ENCODE peak calls at places on chromosome 15, in four cellular contexts. B, R, L and M are unnamed samples.

GRCh38 chr15:101193063-101193712 is 58.7 kb downstream of the CHSY1 start:
- DNase-seq in B (no peak), R (no peak), L (no peak), M (no peak)

GRCh38 chr15:48628832-48629231 is 16.7 kb downstream of the FBN1 start:
- DNase-seq in B (no peak), R (no peak), L (no peak), M (no peak)

GRCh38 chr15:85800460-85801123 is 5.9 kb upstream of the KLHL25 start:
- DNase-seq in B (no peak), R (no peak), L (no peak), M (peak; percentile 80)

GRCh38 chr15:55742498-55742926 is 440 bp downstream of the PRTG start:
- DNase-seq in B (no peak), R (no peak), L (no peak), M (peak; percentile 45)

GRCh38 chr15:60729850-60730458 is 251.0 kb upstream of the ICE2 start:
- DNase-seq in B (no peak), R (no peak), L (no peak), M (no peak)

GRCh38 chr15:23467110-23467600 is 20.1 kb upstream of the GOLGA6L2 start:
- DNase-seq in B (no peak), R (no peak), L (no peak), M (no peak)

GRCh38 chr15:95684693-95685115 is 645.8 kb upstream of the NR2F2 start:
- DNase-seq in B (no peak), R (peak; percentile 48), L (no peak), M (no peak)

GRCh38 chr15:32849769-32850668 is 132.2 kb downstream of the GREM1 start:
- DNase-seq in B (no peak), R (peak; percentile 86), L (no peak), M (no peak)

GRCh38 chr15:98712845-98713584 is 64.7 kb downstream of the IGF1R start:
- DNase-seq in B (no peak), R (no peak), L (no peak), M (no peak)

GRCh38 chr15:98714906-98715305 is 66.6 kb downstream of the IGF1R start:
- DNase-seq in B (peak; percentile 77), R (no peak), L (no peak), M (no peak)

GRCh38 chr15:98715890-98716443 is 67.6 kb downstream of the IGF1R start:
- DNase-seq in B (no peak), R (no peak), L (no peak), M (no peak)

GRCh38 chr15:98713585-98714001 is 65.3 kb downstream of the IGF1R start:
- DNase-seq in B (no peak), R (no peak), L (no peak), M (no peak)

GRCh38 chr15:98715401-98715800 is 67.1 kb downstream of the IGF1R start:
- DNase-seq in B (peak; percentile 75), R (no peak), L (no peak), M (no peak)
- H3K27ac ChIP-seq in B (peak overlapping the region; percentile 62), R (no peak overlapping the region), L (no peak overlapping the region), M (no peak overlapping the region)

DNA sequence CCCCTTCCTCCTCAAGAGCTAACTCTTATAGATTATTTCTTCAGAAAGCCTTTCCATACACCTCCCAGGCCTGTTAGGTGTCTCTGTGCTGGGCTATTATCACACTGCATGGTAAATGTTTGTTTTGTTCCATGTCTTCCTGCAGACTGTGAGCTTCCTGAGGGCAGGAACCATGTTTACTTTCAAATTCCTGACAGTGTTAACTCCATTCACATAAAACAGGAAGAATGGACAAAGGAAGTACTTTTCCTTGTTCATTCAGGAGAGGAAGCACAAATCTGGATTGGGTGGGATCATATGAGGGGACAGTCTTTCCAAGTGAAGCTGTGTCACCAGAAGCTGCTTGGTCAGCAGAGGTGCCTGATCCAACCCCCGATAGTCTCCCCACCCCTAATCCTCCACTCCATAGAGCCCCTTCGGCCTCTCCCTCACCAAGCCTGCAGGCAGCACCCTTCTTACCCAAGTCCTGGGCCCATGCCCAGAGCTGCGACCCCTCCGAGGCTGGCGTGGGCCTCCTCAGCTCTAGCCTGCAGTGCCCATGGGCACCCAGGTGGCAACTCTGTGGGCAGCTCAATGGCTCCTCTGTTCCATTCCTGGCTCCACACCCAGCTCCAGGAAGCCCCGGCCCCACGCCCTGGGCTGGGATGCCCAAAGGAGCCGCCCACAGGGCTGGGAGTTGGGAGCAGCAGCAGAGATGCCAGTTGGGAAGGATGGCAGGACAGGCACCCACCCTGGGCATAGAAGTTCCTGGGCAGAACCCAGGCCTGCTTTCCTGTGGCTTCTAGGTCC is 6.9 kb downstream of the SHF start:
- DNase-seq in B (no peak), R (no peak), L (no peak), M (no peak)
- H3K27ac ChIP-seq in B (no peak overlapping the region), R (no peak overlapping the region), L (no peak overlapping the region), M (no peak overlapping the region)

GRCh38 chr15:68789921-68790575 is 30.6 kb downstream of the ANP32A start:
- DNase-seq in B (peak; percentile 63), R (no peak), L (no peak), M (no peak)
- H3K27ac ChIP-seq in B (peak overlapping the region; percentile 20), R (peak overlapping the region; percentile 11), L (peak overlapping the region; percentile 51), M (peak overlapping the region; percentile 86)

GRCh38 chr15:63112871-63113270 is 8.8 kb upstream of the LACTB start:
- DNase-seq in B (no peak), R (no peak), L (no peak), M (no peak)

GRCh38 chr15:63107895-63108546 is 13.6 kb upstream of the LACTB start:
- DNase-seq in B (peak; percentile 75), R (peak; percentile 100), L (no peak), M (no peak)

GRCh38 chr15:63111481-63111880 is 10.2 kb upstream of the LACTB start:
- DNase-seq in B (no peak), R (no peak), L (no peak), M (no peak)

GRCh38 chr15:63109498-63110290 is 12.0 kb upstream of the LACTB start:
- DNase-seq in B (no peak), R (no peak), L (no peak), M (no peak)

DNA sequence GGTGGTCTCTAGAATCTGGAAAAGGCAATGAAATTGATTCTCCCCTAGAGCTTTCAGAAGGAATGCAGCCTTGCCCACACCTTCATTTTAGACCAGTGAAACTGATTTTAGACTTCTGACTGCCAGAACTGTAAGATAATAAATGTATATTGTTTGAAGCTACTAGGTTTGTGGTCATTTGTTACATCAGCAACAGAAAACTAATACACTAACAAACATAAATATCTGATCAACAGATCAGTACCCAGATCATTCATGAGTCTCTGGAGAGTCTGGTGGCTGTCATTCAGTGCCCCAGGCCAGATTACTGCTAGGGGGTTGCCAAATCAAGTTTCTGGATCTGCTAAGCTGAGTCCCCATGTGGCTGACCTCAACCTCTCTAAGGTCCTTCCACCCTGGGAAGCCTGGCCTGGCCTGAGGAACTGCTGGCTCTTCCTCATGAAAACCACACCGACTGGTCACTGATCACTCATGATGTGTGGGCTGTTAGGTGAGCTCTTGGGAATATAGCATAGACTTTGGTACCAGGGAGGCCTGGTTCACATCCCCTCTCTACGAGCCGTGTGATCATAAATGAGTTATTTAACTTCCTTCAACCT is 11.1 kb upstream of the LACTB start:
- DNase-seq in B (no peak), R (no peak), L (no peak), M (peak; percentile 6)
- H3K27ac ChIP-seq in B (no peak overlapping the region), R (no peak overlapping the region), L (no peak overlapping the region), M (no peak overlapping the region)

GRCh38 chr15:28026221-28026620 is 72.9 kb downstream of the OCA2 start:
- DNase-seq in B (no peak), R (no peak), L (no peak), M (no peak)

GRCh38 chr15:28024889-28025250 is 74.2 kb downstream of the OCA2 start:
- DNase-seq in B (no peak), R (no peak), L (no peak), M (no peak)

GRCh38 chr15:28026764-28027713 is 72.1 kb downstream of the OCA2 start:
- DNase-seq in B (no peak), R (no peak), L (no peak), M (no peak)

GRCh38 chr15:28023933-28024888 is 74.9 kb downstream of the OCA2 start:
- DNase-seq in B (no peak), R (no peak), L (no peak), M (no peak)

GRCh38 chr15:28025413-28025812 is 73.7 kb downstream of the OCA2 start:
- DNase-seq in B (no peak), R (no peak), L (no peak), M (no peak)
- H3K27ac ChIP-seq in B (no peak overlapping the region), R (no peak overlapping the region), L (no peak overlapping the region), M (no peak overlapping the region)

DNA sequence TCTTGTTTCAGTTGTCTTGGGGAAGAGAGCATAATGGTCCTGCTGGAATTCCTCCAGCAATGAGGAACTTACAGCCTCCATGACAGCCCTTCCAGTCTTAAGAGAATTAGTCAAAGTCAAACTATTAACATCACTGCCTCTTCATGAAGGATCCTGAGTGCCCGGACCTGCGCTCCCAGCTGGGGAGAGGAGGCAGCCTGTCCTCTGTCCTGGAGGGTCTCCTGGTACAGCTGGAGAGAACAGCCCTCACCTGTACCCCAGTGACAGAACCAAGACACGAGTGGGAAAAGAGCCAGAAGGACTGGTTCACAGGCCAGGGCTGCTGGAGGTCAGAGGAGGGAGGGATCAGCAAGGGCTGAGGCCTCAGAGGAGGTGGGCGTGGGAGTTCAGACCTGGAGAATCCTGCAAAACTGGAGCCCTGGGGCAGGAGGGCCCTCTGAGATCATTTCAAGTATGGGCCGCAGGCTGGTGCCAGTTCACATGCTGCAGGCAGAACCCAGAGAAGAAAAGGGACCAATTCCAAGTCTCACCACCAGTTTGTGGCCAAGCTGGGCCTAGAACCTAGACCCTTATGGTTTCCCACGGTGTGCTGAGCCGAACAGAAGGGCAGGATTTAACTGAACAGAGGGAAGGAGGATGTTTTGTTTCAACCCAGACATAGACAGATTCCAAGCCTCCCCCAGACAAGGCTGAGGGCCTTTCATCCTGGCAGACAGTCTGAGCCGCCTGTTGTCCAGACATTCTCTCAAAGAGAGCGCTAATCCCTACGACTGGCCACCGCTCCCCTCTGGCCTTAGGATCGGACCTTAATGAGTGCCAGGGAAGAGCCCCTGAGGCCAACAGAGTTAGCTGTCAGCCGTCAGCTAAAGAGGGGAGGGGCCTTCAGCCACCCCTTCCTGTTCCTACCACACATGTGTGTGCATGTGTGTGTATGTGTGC is 18.2 kb downstream of the LOXL1 start:
- DNase-seq in B (peak; percentile 64), R (no peak), L (no peak), M (no peak)
- H3K27ac ChIP-seq in B (peak overlapping the region; percentile 62), R (peak overlapping the region; percentile 11), L (no peak overlapping the region), M (no peak overlapping the region)